ENCODE peak calls at places on chromosomes 1 and 21, in ten cellular contexts. One of them, this sample, is unnamed.

GRCh38 chr1:101128851-101129250 is 103.3 kb upstream of the DPH5 start:
- DNase-seq in DMS153: no peak
- DNase-seq in EH: no peak
- DNase-seq in stimulated activated CD4-positive, alpha-beta T cell treated with anti-CD3 and anti-CD28 coated beads, Interleukin-4, amount 100 ng/mL, for 48 hours: no peak
- DNase-seq in M059J: no peak
- DNase-seq in NCI-H524: no peak
- DNase-seq in fibroblast of the aortic adventitia: no peak
- DNase-seq in GM04503: no peak
- DNase-seq in fibroblast of the conjunctiva: no peak
- DNase-seq in MCF 10A: no peak
- DNase-seq in this sample: no peak

GRCh38 chr1:41513388-41513745 is 28.9 kb upstream of the EDN2 start:
- DNase-seq in DMS153: no peak
- DNase-seq in EH: no peak
- DNase-seq in stimulated activated CD4-positive, alpha-beta T cell treated with anti-CD3 and anti-CD28 coated beads, Interleukin-4, amount 100 ng/mL, for 48 hours: no peak
- DNase-seq in M059J: no peak
- DNase-seq in NCI-H524: no peak
- DNase-seq in fibroblast of the aortic adventitia: no peak
- DNase-seq in GM04503: no peak
- DNase-seq in fibroblast of the conjunctiva: no peak
- DNase-seq in MCF 10A: no peak
- DNase-seq in this sample: no peak

GRCh38 chr1:12542138-12542465 is 75.9 kb downstream of the DHRS3 start:
- DNase-seq in DMS153: no peak
- DNase-seq in EH: no peak
- DNase-seq in stimulated activated CD4-positive, alpha-beta T cell treated with anti-CD3 and anti-CD28 coated beads, Interleukin-4, amount 100 ng/mL, for 48 hours: no peak
- DNase-seq in M059J: no peak
- DNase-seq in NCI-H524: no peak
- DNase-seq in fibroblast of the aortic adventitia: no peak
- DNase-seq in GM04503: no peak
- DNase-seq in fibroblast of the conjunctiva: no peak
- DNase-seq in MCF 10A: no peak
- DNase-seq in this sample: no peak

GRCh38 chr1:12053752-12054548 is 9.2 kb upstream of the TNFRSF8 start:
- DNase-seq in DMS153: no peak
- DNase-seq in EH: no peak
- DNase-seq in stimulated activated CD4-positive, alpha-beta T cell treated with anti-CD3 and anti-CD28 coated beads, Interleukin-4, amount 100 ng/mL, for 48 hours: no peak
- DNase-seq in M059J: no peak
- DNase-seq in NCI-H524: no peak
- DNase-seq in fibroblast of the aortic adventitia: peak; percentile 30
- DNase-seq in GM04503: no peak
- DNase-seq in fibroblast of the conjunctiva: no peak
- DNase-seq in MCF 10A: no peak
- DNase-seq in this sample: no peak

GRCh38 chr1:230849451-230850194 is 18.7 kb downstream of the C1orf198 start:
- DNase-seq in DMS153: no peak
- DNase-seq in EH: peak; percentile 99
- DNase-seq in stimulated activated CD4-positive, alpha-beta T cell treated with anti-CD3 and anti-CD28 coated beads, Interleukin-4, amount 100 ng/mL, for 48 hours: no peak
- DNase-seq in M059J: peak; percentile 96
- DNase-seq in NCI-H524: no peak
- DNase-seq in fibroblast of the aortic adventitia: peak; percentile 97
- DNase-seq in GM04503: peak; percentile 94
- DNase-seq in fibroblast of the conjunctiva: peak; percentile 87
- DNase-seq in MCF 10A: peak; percentile 97
- DNase-seq in this sample: no peak

GRCh38 chr1:4140821-4141220 is 240.7 kb upstream of the C1orf174 start:
- DNase-seq in DMS153: no peak
- DNase-seq in EH: no peak
- DNase-seq in stimulated activated CD4-positive, alpha-beta T cell treated with anti-CD3 and anti-CD28 coated beads, Interleukin-4, amount 100 ng/mL, for 48 hours: no peak
- DNase-seq in M059J: no peak
- DNase-seq in NCI-H524: no peak
- DNase-seq in fibroblast of the aortic adventitia: no peak
- DNase-seq in GM04503: no peak
- DNase-seq in fibroblast of the conjunctiva: no peak
- DNase-seq in MCF 10A: no peak
- DNase-seq in this sample: no peak

GRCh38 chr1:210692796-210693195 is 364.1 kb downstream of the HHAT start:
- DNase-seq in DMS153: no peak
- DNase-seq in EH: no peak
- DNase-seq in stimulated activated CD4-positive, alpha-beta T cell treated with anti-CD3 and anti-CD28 coated beads, Interleukin-4, amount 100 ng/mL, for 48 hours: no peak
- DNase-seq in M059J: no peak
- DNase-seq in NCI-H524: peak; percentile 23
- DNase-seq in fibroblast of the aortic adventitia: no peak
- DNase-seq in GM04503: no peak
- DNase-seq in fibroblast of the conjunctiva: no peak
- DNase-seq in MCF 10A: no peak
- DNase-seq in this sample: no peak

GRCh38 chr1:21175670-21176581 is 771 bp downstream of the EIF4G3 start:
- DNase-seq in DMS153: peak; percentile 27
- DNase-seq in EH: peak; percentile 34
- DNase-seq in stimulated activated CD4-positive, alpha-beta T cell treated with anti-CD3 and anti-CD28 coated beads, Interleukin-4, amount 100 ng/mL, for 48 hours: peak; percentile 22
- DNase-seq in M059J: peak; percentile 42
- DNase-seq in NCI-H524: peak; percentile 51
- DNase-seq in fibroblast of the aortic adventitia: no peak
- DNase-seq in GM04503: no peak
- DNase-seq in fibroblast of the conjunctiva: no peak
- DNase-seq in MCF 10A: peak; percentile 25
- DNase-seq in this sample: no peak

GRCh38 chr1:173920868-173921267 is 3.7 kb upstream of the SERPINC1 start:
- DNase-seq in DMS153: no peak
- DNase-seq in EH: no peak
- DNase-seq in stimulated activated CD4-positive, alpha-beta T cell treated with anti-CD3 and anti-CD28 coated beads, Interleukin-4, amount 100 ng/mL, for 48 hours: no peak
- DNase-seq in M059J: no peak
- DNase-seq in NCI-H524: no peak
- DNase-seq in fibroblast of the aortic adventitia: no peak
- DNase-seq in GM04503: no peak
- DNase-seq in fibroblast of the conjunctiva: no peak
- DNase-seq in MCF 10A: no peak
- DNase-seq in this sample: no peak

GRCh38 chr1:175839678-175840669 is 96.6 kb upstream of the TNR start:
- DNase-seq in DMS153: peak; percentile 94
- DNase-seq in EH: peak; percentile 7
- DNase-seq in stimulated activated CD4-positive, alpha-beta T cell treated with anti-CD3 and anti-CD28 coated beads, Interleukin-4, amount 100 ng/mL, for 48 hours: no peak
- DNase-seq in M059J: peak; percentile 9
- DNase-seq in NCI-H524: no peak
- DNase-seq in fibroblast of the aortic adventitia: no peak
- DNase-seq in GM04503: no peak
- DNase-seq in fibroblast of the conjunctiva: no peak
- DNase-seq in MCF 10A: peak; percentile 67
- DNase-seq in this sample: peak; percentile 66

GRCh38 chr1:16625497-16626408 is 12.4 kb upstream of the NBPF1 start:
- DNase-seq in DMS153: no peak
- DNase-seq in EH: no peak
- DNase-seq in stimulated activated CD4-positive, alpha-beta T cell treated with anti-CD3 and anti-CD28 coated beads, Interleukin-4, amount 100 ng/mL, for 48 hours: no peak
- DNase-seq in M059J: no peak
- DNase-seq in NCI-H524: peak; percentile 20
- DNase-seq in fibroblast of the aortic adventitia: no peak
- DNase-seq in GM04503: no peak
- DNase-seq in fibroblast of the conjunctiva: no peak
- DNase-seq in MCF 10A: no peak
- DNase-seq in this sample: no peak

GRCh38 chr1:91007827-91008226 is 14.0 kb downstream of the ZNF644 start:
- DNase-seq in DMS153: no peak
- DNase-seq in EH: no peak
- DNase-seq in stimulated activated CD4-positive, alpha-beta T cell treated with anti-CD3 and anti-CD28 coated beads, Interleukin-4, amount 100 ng/mL, for 48 hours: no peak
- DNase-seq in M059J: no peak
- DNase-seq in NCI-H524: no peak
- DNase-seq in fibroblast of the aortic adventitia: no peak
- DNase-seq in GM04503: no peak
- DNase-seq in fibroblast of the conjunctiva: no peak
- DNase-seq in MCF 10A: no peak
- DNase-seq in this sample: no peak

GRCh38 chr1:1244192-1244811 is 2.2 kb downstream of the C1QTNF12 start:
- DNase-seq in DMS153: no peak
- DNase-seq in EH: no peak
- DNase-seq in stimulated activated CD4-positive, alpha-beta T cell treated with anti-CD3 and anti-CD28 coated beads, Interleukin-4, amount 100 ng/mL, for 48 hours: no peak
- DNase-seq in M059J: no peak
- DNase-seq in NCI-H524: no peak
- DNase-seq in fibroblast of the aortic adventitia: no peak
- DNase-seq in GM04503: no peak
- DNase-seq in fibroblast of the conjunctiva: no peak
- DNase-seq in MCF 10A: no peak
- DNase-seq in this sample: no peak

GRCh38 chr1:14778882-14779594 is 180.6 kb downstream of the KAZN start:
- DNase-seq in DMS153: no peak
- DNase-seq in EH: peak; percentile 17
- DNase-seq in stimulated activated CD4-positive, alpha-beta T cell treated with anti-CD3 and anti-CD28 coated beads, Interleukin-4, amount 100 ng/mL, for 48 hours: peak; percentile 8
- DNase-seq in M059J: peak; percentile 24
- DNase-seq in NCI-H524: peak; percentile 13
- DNase-seq in fibroblast of the aortic adventitia: peak; percentile 14
- DNase-seq in GM04503: no peak
- DNase-seq in fibroblast of the conjunctiva: no peak
- DNase-seq in MCF 10A: peak; percentile 58
- DNase-seq in this sample: no peak

GRCh38 chr1:77900687-77901293 is 12.4 kb downstream of the NEXN start:
- DNase-seq in DMS153: peak; percentile 27
- DNase-seq in EH: peak; percentile 59
- DNase-seq in stimulated activated CD4-positive, alpha-beta T cell treated with anti-CD3 and anti-CD28 coated beads, Interleukin-4, amount 100 ng/mL, for 48 hours: no peak
- DNase-seq in M059J: peak; percentile 57
- DNase-seq in NCI-H524: peak; percentile 41
- DNase-seq in fibroblast of the aortic adventitia: peak; percentile 81
- DNase-seq in GM04503: no peak
- DNase-seq in fibroblast of the conjunctiva: peak; percentile 70
- DNase-seq in MCF 10A: peak; percentile 66
- DNase-seq in this sample: peak; percentile 44

GRCh38 chr1:39917825-39918224 is 16.1 kb upstream of the MYCL start:
- DNase-seq in DMS153: no peak
- DNase-seq in EH: no peak
- DNase-seq in stimulated activated CD4-positive, alpha-beta T cell treated with anti-CD3 and anti-CD28 coated beads, Interleukin-4, amount 100 ng/mL, for 48 hours: no peak
- DNase-seq in M059J: peak; percentile 25
- DNase-seq in NCI-H524: peak; percentile 47
- DNase-seq in fibroblast of the aortic adventitia: no peak
- DNase-seq in GM04503: no peak
- DNase-seq in fibroblast of the conjunctiva: no peak
- DNase-seq in MCF 10A: no peak
- DNase-seq in this sample: no peak

GRCh38 chr1:155979525-155980343 is 1.4 kb upstream of the ARHGEF2 start:
- DNase-seq in DMS153: no peak
- DNase-seq in EH: peak; percentile 69
- DNase-seq in stimulated activated CD4-positive, alpha-beta T cell treated with anti-CD3 and anti-CD28 coated beads, Interleukin-4, amount 100 ng/mL, for 48 hours: no peak
- DNase-seq in M059J: peak; percentile 39
- DNase-seq in NCI-H524: no peak
- DNase-seq in fibroblast of the aortic adventitia: peak; percentile 60
- DNase-seq in GM04503: no peak
- DNase-seq in fibroblast of the conjunctiva: no peak
- DNase-seq in MCF 10A: peak; percentile 83
- DNase-seq in this sample: no peak

GRCh38 chr1:62493656-62494055 is 56.8 kb downstream of the USP1 start:
- DNase-seq in DMS153: no peak
- DNase-seq in EH: peak; percentile 5
- DNase-seq in stimulated activated CD4-positive, alpha-beta T cell treated with anti-CD3 and anti-CD28 coated beads, Interleukin-4, amount 100 ng/mL, for 48 hours: no peak
- DNase-seq in M059J: peak; percentile 9
- DNase-seq in NCI-H524: no peak
- DNase-seq in fibroblast of the aortic adventitia: peak; percentile 3
- DNase-seq in GM04503: no peak
- DNase-seq in fibroblast of the conjunctiva: no peak
- DNase-seq in MCF 10A: no peak
- DNase-seq in this sample: no peak

GRCh38 chr1:174872615-174873058 is 127.1 kb upstream of the CACYBP start:
- DNase-seq in DMS153: peak; percentile 6
- DNase-seq in EH: peak; percentile 3
- DNase-seq in stimulated activated CD4-positive, alpha-beta T cell treated with anti-CD3 and anti-CD28 coated beads, Interleukin-4, amount 100 ng/mL, for 48 hours: no peak
- DNase-seq in M059J: peak; percentile 5
- DNase-seq in NCI-H524: no peak
- DNase-seq in fibroblast of the aortic adventitia: peak; percentile 10
- DNase-seq in GM04503: no peak
- DNase-seq in fibroblast of the conjunctiva: no peak
- DNase-seq in MCF 10A: no peak
- DNase-seq in this sample: no peak

GRCh38 chr21:26845066-26845749 is at the start of gene ADAMTS1:
- DNase-seq in DMS153: no peak
- DNase-seq in EH: peak; percentile 92
- DNase-seq in stimulated activated CD4-positive, alpha-beta T cell treated with anti-CD3 and anti-CD28 coated beads, Interleukin-4, amount 100 ng/mL, for 48 hours: no peak
- DNase-seq in M059J: peak; percentile 75
- DNase-seq in NCI-H524: peak; percentile 89
- DNase-seq in fibroblast of the aortic adventitia: peak; percentile 96
- DNase-seq in GM04503: peak; percentile 43
- DNase-seq in fibroblast of the conjunctiva: peak; percentile 91
- DNase-seq in MCF 10A: peak; percentile 59
- DNase-seq in this sample: no peak

GRCh38 chr1:21105807-21106206 is 70.9 kb downstream of the EIF4G3 start:
- DNase-seq in DMS153: no peak
- DNase-seq in EH: no peak
- DNase-seq in stimulated activated CD4-positive, alpha-beta T cell treated with anti-CD3 and anti-CD28 coated beads, Interleukin-4, amount 100 ng/mL, for 48 hours: no peak
- DNase-seq in M059J: no peak
- DNase-seq in NCI-H524: no peak
- DNase-seq in fibroblast of the aortic adventitia: no peak
- DNase-seq in GM04503: no peak
- DNase-seq in fibroblast of the conjunctiva: no peak
- DNase-seq in MCF 10A: no peak
- DNase-seq in this sample: no peak

GRCh38 chr1:75394386-75395139 is 216.4 kb downstream of the SLC44A5 start:
- DNase-seq in DMS153: no peak
- DNase-seq in EH: no peak
- DNase-seq in stimulated activated CD4-positive, alpha-beta T cell treated with anti-CD3 and anti-CD28 coated beads, Interleukin-4, amount 100 ng/mL, for 48 hours: no peak
- DNase-seq in M059J: no peak
- DNase-seq in NCI-H524: no peak
- DNase-seq in fibroblast of the aortic adventitia: no peak
- DNase-seq in GM04503: no peak
- DNase-seq in fibroblast of the conjunctiva: no peak
- DNase-seq in MCF 10A: no peak
- DNase-seq in this sample: no peak

GRCh38 chr1:168032048-168032447 is 95.2 kb upstream of the MPC2 start:
- DNase-seq in DMS153: no peak
- DNase-seq in EH: no peak
- DNase-seq in stimulated activated CD4-positive, alpha-beta T cell treated with anti-CD3 and anti-CD28 coated beads, Interleukin-4, amount 100 ng/mL, for 48 hours: no peak
- DNase-seq in M059J: no peak
- DNase-seq in NCI-H524: no peak
- DNase-seq in fibroblast of the aortic adventitia: no peak
- DNase-seq in GM04503: no peak
- DNase-seq in fibroblast of the conjunctiva: no peak
- DNase-seq in MCF 10A: no peak
- DNase-seq in this sample: no peak

GRCh38 chr1:226734611-226735153 is 4.4 kb downstream of the ITPKB start:
- DNase-seq in DMS153: no peak
- DNase-seq in EH: no peak
- DNase-seq in stimulated activated CD4-positive, alpha-beta T cell treated with anti-CD3 and anti-CD28 coated beads, Interleukin-4, amount 100 ng/mL, for 48 hours: no peak
- DNase-seq in M059J: no peak
- DNase-seq in NCI-H524: no peak
- DNase-seq in fibroblast of the aortic adventitia: no peak
- DNase-seq in GM04503: no peak
- DNase-seq in fibroblast of the conjunctiva: no peak
- DNase-seq in MCF 10A: no peak
- DNase-seq in this sample: no peak